ENCODE peak calls at places on chromosomes 5 and 9, in six cellular contexts. A is AG04449, T is MM.1S, Y is GM13977, W is uterus, L is astrocyte of the spinal cord. H is an unnamed sample.

GRCh38 chr9:79535534-79535933 is 36.2 kb upstream of the TLE4 start:
- DNase-seq in A (no peak), T (no peak), Y (no peak), W (no peak), L (no peak), H (no peak)

GRCh38 chr5:88836195-88836838 is 46.7 kb downstream of the MEF2C start:
- DNase-seq in A (no peak), T (no peak), Y (no peak), W (peak), L (peak), H (no peak)

GRCh38 chr9:92759990-92760893 is 4.4 kb downstream of the BICD2 start:
- DNase-seq in A (no peak), T (no peak), Y (no peak), W (no peak), L (no peak), H (no peak)

GRCh38 chr9:122122903-122123632 is 30.0 kb upstream of the TTLL11 start:
- DNase-seq in A (no peak), T (peak), Y (peak), W (peak), L (peak), H (no peak)

GRCh38 chr9:6641561-6641960 is 4.0 kb downstream of the GLDC start:
- DNase-seq in A (no peak), T (no peak), Y (no peak), W (no peak), L (no peak), H (no peak)

GRCh38 chr5:179698935-179699639 is at the start of gene CANX:
- DNase-seq in A (no peak), T (peak), Y (no peak), W (no peak), L (peak), H (no peak)

GRCh38 chr9:37836386-37836785 is 35.8 kb downstream of the DCAF10 start:
- DNase-seq in A (no peak), T (no peak), Y (peak), W (no peak), L (no peak), H (peak)

GRCh38 chr5:132773601-132774355 is 3.3 kb downstream of the SEPTIN8 start:
- DNase-seq in A (no peak), T (no peak), Y (no peak), W (no peak), L (no peak), H (no peak)

GRCh38 chr9:106400950-106401349 is 462.0 kb upstream of the ZNF462 start:
- DNase-seq in A (no peak), T (no peak), Y (no peak), W (no peak), L (no peak), H (no peak)

GRCh38 chr5:150672237-150672883 is 11.3 kb downstream of the MYOZ3 start:
- DNase-seq in A (no peak), T (no peak), Y (peak), W (peak), L (peak), H (no peak)

GRCh38 chr9:38331141-38331540 is 61.4 kb upstream of the ALDH1B1 start:
- DNase-seq in A (no peak), T (no peak), Y (no peak), W (no peak), L (no peak), H (no peak)

GRCh38 chr9:70947519-70947918 is 173.9 kb downstream of the TRPM3 start:
- DNase-seq in A (no peak), T (no peak), Y (no peak), W (no peak), L (no peak), H (no peak)

GRCh38 chr5:92795633-92796032 is 785.4 kb downstream of the NR2F1-AS1 start:
- DNase-seq in A (no peak), T (no peak), Y (no peak), W (no peak), L (no peak), H (no peak)

GRCh38 chr5:55904152-55904551 is 53.0 kb downstream of the IL31RA start:
- DNase-seq in A (no peak), T (no peak), Y (no peak), W (no peak), L (peak), H (no peak)

GRCh38 chr5:33628781-33629180 is 188.0 kb downstream of the TARS1 start:
- DNase-seq in A (no peak), T (no peak), Y (no peak), W (no peak), L (no peak), H (no peak)

GRCh38 chr5:112063191-112063590 is 306.2 kb upstream of the NREP start:
- DNase-seq in A (no peak), T (no peak), Y (no peak), W (no peak), L (no peak), H (no peak)

GRCh38 chr5:35198681-35199080 is 31.6 kb downstream of the PRLR start:
- DNase-seq in A (no peak), T (no peak), Y (no peak), W (no peak), L (peak), H (no peak)

GRCh38 chr5:132495063-132495671 is 4.6 kb upstream of the IRF1 start:
- DNase-seq in A (no peak), T (no peak), Y (no peak), W (no peak), L (no peak), H (no peak)

GRCh38 chr5:121430538-121430937 is 421.1 kb upstream of the FTMT start:
- DNase-seq in A (no peak), T (no peak), Y (no peak), W (no peak), L (no peak), H (no peak)

GRCh38 chr5:93348231-93348630 is 232.8 kb downstream of the NR2F1-AS1 start:
- DNase-seq in A (no peak), T (no peak), Y (no peak), W (no peak), L (peak), H (no peak)

GRCh38 chr5:151153766-151154272 is 3.8 kb downstream of the ANXA6 start:
- DNase-seq in A (no peak), T (no peak), Y (peak), W (no peak), L (no peak), H (no peak)

GRCh38 chr9:127538849-127539258 is 73.2 kb upstream of the STXBP1 start:
- DNase-seq in A (no peak), T (no peak), Y (no peak), W (no peak), L (peak), H (no peak)

GRCh38 chr9:130237071-130237470 is 28.5 kb upstream of the HMCN2 start:
- DNase-seq in A (no peak), T (no peak), Y (no peak), W (no peak), L (no peak), H (no peak)

GRCh38 chr9:30688801-30689200 is 1695.6 kb upstream of the ACO1 start:
- DNase-seq in A (no peak), T (no peak), Y (no peak), W (no peak), L (no peak), H (no peak)

GRCh38 chr5:98605010-98605425 is 168.4 kb upstream of the RGMB start:
- DNase-seq in A (no peak), T (no peak), Y (no peak), W (no peak), L (peak), H (no peak)

GRCh38 chr9:13841801-13842462 is 472.0 kb downstream of the NFIB start:
- DNase-seq in A (no peak), T (no peak), Y (no peak), W (no peak), L (no peak), H (no peak)

GRCh38 chr5:156383510-156383909 is 56.5 kb downstream of the SGCD start:
- DNase-seq in A (no peak), T (no peak), Y (no peak), W (no peak), L (peak), H (no peak)

GRCh38 chr5:67447732-67448131 is 251.1 kb upstream of the CD180 start:
- DNase-seq in A (no peak), T (no peak), Y (no peak), W (no peak), L (no peak), H (no peak)

GRCh38 chr5:176364765-176365662 is at the start of gene ARL10:
- DNase-seq in A (no peak), T (no peak), Y (peak), W (no peak), L (peak), H (no peak)

GRCh38 chr9:86503281-86503680 is 149.1 kb upstream of the TUT7 start:
- DNase-seq in A (no peak), T (no peak), Y (no peak), W (no peak), L (no peak), H (no peak)

GRCh38 chr5:83029912-83030311 is 47.3 kb downstream of the TMEM167A start:
- DNase-seq in A (peak), T (no peak), Y (no peak), W (no peak), L (peak), H (no peak)

GRCh38 chr9:129482521-129483466 is 138.1 kb downstream of the C9orf50 start:
- DNase-seq in A (no peak), T (no peak), Y (peak), W (peak), L (peak), H (no peak)

GRCh38 chr9:129773262-129774048 is 20.6 kb upstream of the PTGES start:
- DNase-seq in A (no peak), T (no peak), Y (no peak), W (no peak), L (peak), H (no peak)

GRCh38 chr9:91100878-91101450 is 260.8 kb downstream of the AUH start:
- DNase-seq in A (no peak), T (no peak), Y (no peak), W (peak), L (peak), H (no peak)

GRCh38 chr9:129006328-129007034 is 21.6 kb downstream of the SH3GLB2 start:
- DNase-seq in A (no peak), T (peak), Y (peak), W (peak), L (peak), H (no peak)

GRCh38 chr9:85142461-85143401 is 473.2 kb downstream of the NTRK2 start:
- DNase-seq in A (no peak), T (peak), Y (peak), W (no peak), L (no peak), H (no peak)

GRCh38 chr5:97408331-97408730 is 225.3 kb upstream of the RIOK2 start:
- DNase-seq in A (no peak), T (no peak), Y (no peak), W (no peak), L (no peak), H (no peak)

GRCh38 chr9:137176302-137177182 is 4.7 kb upstream of the TMEM210 start:
- DNase-seq in A (no peak), T (peak), Y (peak), W (no peak), L (peak), H (no peak)

GRCh38 chr5:109200221-109200620 is 209.6 kb downstream of the PJA2 start:
- DNase-seq in A (no peak), T (no peak), Y (no peak), W (no peak), L (no peak), H (no peak)

GRCh38 chr5:80990971-80991370 is 30.8 kb downstream of the RASGRF2 start:
- DNase-seq in A (no peak), T (no peak), Y (no peak), W (no peak), L (no peak), H (no peak)

GRCh38 chr9:112743216-112743835 is 7.2 kb upstream of the SNX30 start:
- DNase-seq in A (no peak), T (no peak), Y (no peak), W (no peak), L (no peak), H (no peak)
- TF ChIP-seq CTCF in A (peak), T (no peak), Y (no peak), W (no peak), L (no peak), H (peak)

DNA sequence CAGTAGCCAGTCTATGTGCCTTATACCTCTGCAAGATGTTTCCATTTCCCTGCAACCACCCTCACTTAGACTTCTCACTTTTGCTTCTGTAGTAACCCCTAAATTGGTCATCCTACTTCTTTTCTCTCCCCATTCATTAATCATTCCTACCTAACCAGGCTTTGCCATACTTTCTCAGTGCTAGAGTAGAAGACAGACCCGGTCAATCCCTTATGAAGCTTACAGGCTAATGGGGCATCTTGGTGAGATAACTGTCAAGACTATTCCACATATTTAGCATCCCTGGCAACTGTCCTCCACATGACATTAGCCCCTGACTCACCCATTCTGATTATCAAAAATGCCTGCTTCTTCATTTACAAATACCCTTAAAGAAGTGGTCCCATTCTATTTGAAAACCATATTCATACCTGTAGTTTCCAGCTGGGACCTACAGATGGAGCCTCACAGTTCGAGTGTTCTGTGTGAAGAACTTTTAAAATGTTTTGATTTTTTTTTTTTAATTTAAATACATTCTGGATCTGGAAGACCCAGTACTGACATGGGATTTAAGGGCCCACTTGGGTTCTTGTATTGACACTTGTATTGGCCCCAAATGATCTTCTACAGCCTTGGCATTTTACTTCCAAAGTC is 21.0 kb downstream of the F2RL2 start:
- DNase-seq in A (no peak), T (no peak), Y (no peak), W (no peak), L (peak), H (no peak)
- TF ChIP-seq CTCF in A (peak), T (peak), Y (peak), W (no peak), L (peak), H (peak)

DNA sequence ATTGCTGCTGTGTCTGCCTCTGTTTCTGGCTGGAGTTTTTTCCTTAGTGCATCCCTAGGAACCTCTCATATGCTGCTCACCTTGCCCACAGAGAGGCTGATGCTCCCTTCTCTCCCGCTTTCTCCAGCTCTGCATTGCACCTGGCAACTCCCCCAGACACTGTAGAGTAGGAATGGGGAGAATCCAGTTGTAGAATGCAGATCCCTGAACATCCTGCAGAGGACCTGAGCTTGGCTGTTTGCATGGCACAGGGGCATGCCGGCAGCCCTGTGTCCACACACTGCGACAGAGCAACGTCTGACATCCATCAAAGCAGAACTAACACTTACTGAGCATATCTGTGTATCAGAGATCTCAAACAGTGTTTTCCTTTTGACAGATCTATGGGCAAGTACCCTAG is 19.8 kb downstream of the IDNK start:
- DNase-seq in A (no peak), T (no peak), Y (no peak), W (no peak), L (no peak), H (no peak)
- TF ChIP-seq CTCF in A (no peak), T (no peak), Y (no peak), W (no peak), L (no peak), H (no peak)

GRCh38 chr9:20191239-20191840 is 402.5 kb upstream of the SLC24A2 start:
- DNase-seq in A (no peak), T (no peak), Y (no peak), W (no peak), L (no peak), H (no peak)
- TF ChIP-seq CTCF in A (no peak), T (no peak), Y (no peak), W (no peak), L (no peak), H (no peak)

DNA sequence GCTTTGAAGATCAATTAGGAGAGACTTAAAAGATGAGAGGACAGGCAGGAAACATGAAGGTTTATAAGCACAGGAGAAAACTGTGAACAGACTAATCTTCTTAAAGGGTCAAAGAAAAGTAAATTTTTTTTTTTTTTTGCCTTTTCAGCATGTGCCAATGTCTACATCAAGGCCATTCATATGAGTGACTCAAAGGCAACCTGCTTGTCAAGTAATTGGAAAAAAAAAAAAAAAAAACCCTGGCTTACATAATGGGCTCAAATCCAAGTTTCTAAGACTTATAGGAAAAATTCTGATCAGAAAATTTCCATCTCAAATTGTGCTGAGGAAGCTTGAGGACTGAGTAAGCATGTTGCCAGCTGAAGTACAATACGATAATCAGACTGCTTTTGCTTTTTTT is 15.9 kb downstream of the PPP2R2B start:
- DNase-seq in A (no peak), T (no peak), Y (no peak), W (no peak), L (no peak), H (no peak)
- TF ChIP-seq CTCF in A (no peak), T (no peak), Y (no peak), W (no peak), L (no peak), H (no peak)

GRCh38 chr5:142982821-142983200 is 212.6 kb downstream of the ARHGAP26 start:
- DNase-seq in A (no peak), T (peak), Y (no peak), W (no peak), L (no peak), H (no peak)
- TF ChIP-seq CTCF in A (no peak), T (peak), Y (peak), W (no peak), L (peak), H (peak)

GRCh38 chr9:96417051-96417586 is 1.1 kb downstream of the ZNF367 start:
- DNase-seq in A (no peak), T (peak), Y (peak), W (peak), L (peak), H (no peak)
- TF ChIP-seq CTCF in A (no peak), T (no peak), Y (no peak), W (no peak), L (no peak), H (no peak)

H was measured in GM12864.